ENCODE peak calls at places on chromosomes 16 and 17, in nine cellular contexts. One of them, this sample, is unnamed.

GRCh38 chr17:13751485-13751793 is 149.7 kb upstream of the HS3ST3A1 start:
- DNase-seq in HCT116: no peak
- DNase-seq in stomach: no peak
- DNase-seq in H9: no peak
- DNase-seq in transverse colon: no peak
- DNase-seq in IMR-90: no peak
- DNase-seq in GM23338: no peak
- DNase-seq in adrenal gland: no peak
- DNase-seq in right atrium auricular region: no peak
- DNase-seq in this sample: no peak

GRCh38 chr17:8152981-8153549 is 861 bp upstream of the PER1 start:
- DNase-seq in HCT116: no peak
- DNase-seq in stomach: no peak
- DNase-seq in H9: peak; percentile 43
- DNase-seq in transverse colon: no peak
- DNase-seq in IMR-90: no peak
- DNase-seq in GM23338: no peak
- DNase-seq in adrenal gland: peak; percentile 75
- DNase-seq in right atrium auricular region: no peak
- DNase-seq in this sample: no peak

GRCh38 chr17:28478940-28479615 is 5.6 kb downstream of the SLC13A2 start:
- DNase-seq in HCT116: no peak
- DNase-seq in stomach: no peak
- DNase-seq in H9: no peak
- DNase-seq in transverse colon: no peak
- DNase-seq in IMR-90: peak; percentile 5
- DNase-seq in GM23338: no peak
- DNase-seq in adrenal gland: no peak
- DNase-seq in right atrium auricular region: no peak
- DNase-seq in this sample: no peak

GRCh38 chr17:31582151-31582907 is 190.9 kb downstream of the RAB11FIP4 start:
- DNase-seq in HCT116: no peak
- DNase-seq in stomach: peak; percentile 66
- DNase-seq in H9: peak; percentile 28
- DNase-seq in transverse colon: peak; percentile 52
- DNase-seq in IMR-90: peak; percentile 36
- DNase-seq in GM23338: no peak
- DNase-seq in adrenal gland: peak; percentile 86
- DNase-seq in right atrium auricular region: peak; percentile 79
- DNase-seq in this sample: peak; percentile 20

GRCh38 chr17:50346313-50347086 is 574 bp downstream of the XYLT2 start:
- DNase-seq in HCT116: no peak
- DNase-seq in stomach: peak; percentile 63
- DNase-seq in H9: peak; percentile 80
- DNase-seq in transverse colon: peak; percentile 59
- DNase-seq in IMR-90: no peak
- DNase-seq in GM23338: peak; percentile 75
- DNase-seq in adrenal gland: peak; percentile 65
- DNase-seq in right atrium auricular region: no peak
- DNase-seq in this sample: peak; percentile 64

GRCh38 chr17:50180066-50180465 is 14.3 kb downstream of the SGCA start:
- DNase-seq in HCT116: no peak
- DNase-seq in stomach: no peak
- DNase-seq in H9: no peak
- DNase-seq in transverse colon: no peak
- DNase-seq in IMR-90: no peak
- DNase-seq in GM23338: no peak
- DNase-seq in adrenal gland: no peak
- DNase-seq in right atrium auricular region: no peak
- DNase-seq in this sample: no peak

GRCh38 chr16:80437707-80438106 is 103.1 kb upstream of the DYNLRB2 start:
- DNase-seq in HCT116: no peak
- DNase-seq in stomach: no peak
- DNase-seq in H9: peak; percentile 54
- DNase-seq in transverse colon: no peak
- DNase-seq in IMR-90: no peak
- DNase-seq in GM23338: peak; percentile 51
- DNase-seq in adrenal gland: no peak
- DNase-seq in right atrium auricular region: no peak
- DNase-seq in this sample: no peak

GRCh38 chr17:7238418-7239090 is 703 bp downstream of the PHF23 start:
- DNase-seq in HCT116: no peak
- DNase-seq in stomach: no peak
- DNase-seq in H9: peak; percentile 58
- DNase-seq in transverse colon: no peak
- DNase-seq in IMR-90: no peak
- DNase-seq in GM23338: no peak
- DNase-seq in adrenal gland: peak; percentile 72
- DNase-seq in right atrium auricular region: no peak
- DNase-seq in this sample: no peak

GRCh38 chr16:66131156-66131807 is 235.2 kb upstream of the CDH5 start:
- DNase-seq in HCT116: no peak
- DNase-seq in stomach: no peak
- DNase-seq in H9: no peak
- DNase-seq in transverse colon: no peak
- DNase-seq in IMR-90: peak; percentile 70
- DNase-seq in GM23338: no peak
- DNase-seq in adrenal gland: no peak
- DNase-seq in right atrium auricular region: no peak
- DNase-seq in this sample: no peak

GRCh38 chr17:43449470-43450202 is 34.1 kb upstream of the DHX8 start:
- DNase-seq in HCT116: no peak
- DNase-seq in stomach: peak; percentile 34
- DNase-seq in H9: no peak
- DNase-seq in transverse colon: no peak
- DNase-seq in IMR-90: no peak
- DNase-seq in GM23338: no peak
- DNase-seq in adrenal gland: no peak
- DNase-seq in right atrium auricular region: no peak
- DNase-seq in this sample: no peak

GRCh38 chr17:5695480-5695879 is 111.2 kb upstream of the NLRP1 start:
- DNase-seq in HCT116: no peak
- DNase-seq in stomach: no peak
- DNase-seq in H9: peak; percentile 70
- DNase-seq in transverse colon: no peak
- DNase-seq in IMR-90: no peak
- DNase-seq in GM23338: peak; percentile 71
- DNase-seq in adrenal gland: no peak
- DNase-seq in right atrium auricular region: no peak
- DNase-seq in this sample: no peak

GRCh38 chr17:68314916-68315535 is 23.7 kb downstream of the ARSG start:
- DNase-seq in HCT116: no peak
- DNase-seq in stomach: peak; percentile 55
- DNase-seq in H9: no peak
- DNase-seq in transverse colon: peak; percentile 18
- DNase-seq in IMR-90: no peak
- DNase-seq in GM23338: no peak
- DNase-seq in adrenal gland: peak; percentile 74
- DNase-seq in right atrium auricular region: no peak
- DNase-seq in this sample: peak; percentile 21

GRCh38 chr17:18040287-18040858 is 1.2 kb downstream of the GID4 start:
- DNase-seq in HCT116: no peak
- DNase-seq in stomach: no peak
- DNase-seq in H9: no peak
- DNase-seq in transverse colon: no peak
- DNase-seq in IMR-90: no peak
- DNase-seq in GM23338: no peak
- DNase-seq in adrenal gland: no peak
- DNase-seq in right atrium auricular region: no peak
- DNase-seq in this sample: no peak

GRCh38 chr17:20189322-20189721 is 180.2 kb downstream of the SPECC1 start:
- DNase-seq in HCT116: no peak
- DNase-seq in stomach: no peak
- DNase-seq in H9: peak; percentile 73
- DNase-seq in transverse colon: no peak
- DNase-seq in IMR-90: peak; percentile 68
- DNase-seq in GM23338: no peak
- DNase-seq in adrenal gland: peak; percentile 68
- DNase-seq in right atrium auricular region: no peak
- DNase-seq in this sample: no peak

GRCh38 chr17:16933317-16934132 is 38.4 kb downstream of the TNFRSF13B start:
- DNase-seq in HCT116: no peak
- DNase-seq in stomach: no peak
- DNase-seq in H9: peak; percentile 34
- DNase-seq in transverse colon: no peak
- DNase-seq in IMR-90: no peak
- DNase-seq in GM23338: no peak
- DNase-seq in adrenal gland: no peak
- DNase-seq in right atrium auricular region: no peak
- DNase-seq in this sample: no peak

GRCh38 chr17:79511471-79511870 is 99.4 kb downstream of the RBFOX3 start:
- DNase-seq in HCT116: no peak
- DNase-seq in stomach: no peak
- DNase-seq in H9: no peak
- DNase-seq in transverse colon: no peak
- DNase-seq in IMR-90: no peak
- DNase-seq in GM23338: no peak
- DNase-seq in adrenal gland: no peak
- DNase-seq in right atrium auricular region: no peak
- DNase-seq in this sample: no peak

GRCh38 chr17:79515646-79516604 is 94.9 kb downstream of the RBFOX3 start:
- DNase-seq in HCT116: no peak
- DNase-seq in stomach: no peak
- DNase-seq in H9: no peak
- DNase-seq in transverse colon: no peak
- DNase-seq in IMR-90: peak; percentile 10
- DNase-seq in GM23338: no peak
- DNase-seq in adrenal gland: no peak
- DNase-seq in right atrium auricular region: no peak
- DNase-seq in this sample: no peak

GRCh38 chr17:79513206-79513605 is 97.6 kb downstream of the RBFOX3 start:
- DNase-seq in HCT116: no peak
- DNase-seq in stomach: no peak
- DNase-seq in H9: no peak
- DNase-seq in transverse colon: no peak
- DNase-seq in IMR-90: no peak
- DNase-seq in GM23338: no peak
- DNase-seq in adrenal gland: no peak
- DNase-seq in right atrium auricular region: no peak
- DNase-seq in this sample: no peak

GRCh38 chr17:79515110-79515509 is 95.7 kb downstream of the RBFOX3 start:
- DNase-seq in HCT116: no peak
- DNase-seq in stomach: no peak
- DNase-seq in H9: no peak
- DNase-seq in transverse colon: no peak
- DNase-seq in IMR-90: no peak
- DNase-seq in GM23338: no peak
- DNase-seq in adrenal gland: no peak
- DNase-seq in right atrium auricular region: no peak
- DNase-seq in this sample: no peak

DNA sequence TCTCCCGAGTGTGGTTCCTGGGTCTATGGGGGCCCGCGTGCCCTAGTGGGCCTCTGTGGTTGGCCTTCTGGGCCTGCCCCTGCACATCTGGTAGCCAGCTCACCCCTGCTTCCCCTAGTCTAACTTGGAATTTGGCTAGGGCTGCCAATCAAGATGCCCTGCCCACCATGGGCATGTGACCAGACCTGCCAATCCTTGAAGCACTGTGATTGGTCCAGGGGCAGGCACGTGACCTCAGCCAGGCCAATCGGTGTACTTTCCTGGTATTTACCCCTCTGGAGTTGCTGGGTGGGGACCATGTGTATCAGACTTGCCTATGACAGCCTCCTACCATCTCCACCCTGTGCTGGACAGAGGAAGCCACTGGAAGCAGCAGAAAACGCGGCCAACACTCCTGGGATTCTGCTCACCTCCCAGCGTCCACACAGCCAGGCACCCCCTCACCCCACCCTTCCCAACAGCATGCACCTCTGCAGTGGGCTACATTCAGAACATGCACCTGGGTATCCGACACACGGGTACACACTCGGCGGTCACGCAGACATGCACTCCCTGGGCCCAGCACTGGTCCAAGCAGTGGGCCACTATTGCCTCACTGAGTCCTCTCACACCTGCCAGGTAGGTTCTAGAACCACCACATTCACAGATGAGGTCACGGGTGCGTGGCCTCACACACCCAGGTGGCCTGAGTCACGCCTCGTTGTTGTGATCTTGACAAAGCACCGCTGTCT is 96.9 kb downstream of the RBFOX3 start:
- DNase-seq in HCT116: no peak
- DNase-seq in stomach: no peak
- DNase-seq in H9: no peak
- DNase-seq in transverse colon: no peak
- DNase-seq in IMR-90: no peak
- DNase-seq in GM23338: no peak
- DNase-seq in adrenal gland: no peak
- DNase-seq in right atrium auricular region: no peak
- DNase-seq in this sample: no peak
- H3K27me3 ChIP-seq in HCT116: no peaks in the 10 kb centered on the region
- H3K27me3 ChIP-seq in stomach: no peaks in the 10 kb centered on the region
- H3K27me3 ChIP-seq in H9: no peaks in the 10 kb centered on the region
- H3K27me3 ChIP-seq in transverse colon: peaks cover 7% of the 10 kb centered on the region
- H3K27me3 ChIP-seq in IMR-90: peaks cover 4% of the 10 kb centered on the region
- H3K27me3 ChIP-seq in GM23338: no peaks in the 10 kb centered on the region
- H3K27me3 ChIP-seq in adrenal gland: peaks cover under 1% of the 10 kb centered on the region
- H3K27me3 ChIP-seq in right atrium auricular region: no peaks in the 10 kb centered on the region
- H3K27me3 ChIP-seq in this sample: no peaks in the 10 kb centered on the region

DNA sequence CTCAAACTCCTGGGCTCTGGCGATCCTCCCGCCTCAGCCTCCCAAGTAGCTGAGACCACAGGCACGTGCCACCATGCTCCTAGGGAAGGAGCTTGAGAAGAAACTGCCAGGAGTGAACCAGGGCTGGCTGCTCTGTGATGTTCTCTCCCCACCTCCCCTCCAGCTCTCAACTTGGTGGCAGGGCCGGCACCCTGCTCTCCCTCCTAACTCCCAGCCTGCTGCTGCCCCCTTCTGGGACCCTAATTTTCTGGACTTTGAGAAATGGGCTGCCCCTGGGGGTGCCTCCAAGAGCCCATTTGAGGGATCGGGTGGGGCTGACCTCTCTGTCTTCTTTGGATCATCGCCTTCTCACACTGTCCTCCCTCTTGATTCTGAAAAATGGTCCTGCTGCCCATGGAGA is 14.9 kb upstream of the STAT3 start:
- DNase-seq in HCT116: no peak
- DNase-seq in stomach: peak; percentile 28
- DNase-seq in H9: peak; percentile 78
- DNase-seq in transverse colon: peak; percentile 38
- DNase-seq in IMR-90: no peak
- DNase-seq in GM23338: peak; percentile 74
- DNase-seq in adrenal gland: no peak
- DNase-seq in right atrium auricular region: no peak
- DNase-seq in this sample: peak; percentile 47
- TF ChIP-seq CTCF in HCT116: peak; percentile 12
- TF ChIP-seq CTCF in stomach: no peak
- TF ChIP-seq CTCF in H9: peak; percentile 65
- TF ChIP-seq CTCF in transverse colon: no peak
- TF ChIP-seq CTCF in IMR-90: peak; percentile 26
- TF ChIP-seq CTCF in GM23338: peak; percentile 84
- TF ChIP-seq CTCF in adrenal gland: no peak
- TF ChIP-seq CTCF in right atrium auricular region: no peak
- TF ChIP-seq CTCF in this sample: no peak

GRCh38 chr16:55274391-55274790 is 49.6 kb upstream of the IRX6 start:
- DNase-seq in HCT116: no peak
- DNase-seq in stomach: no peak
- DNase-seq in H9: no peak
- DNase-seq in transverse colon: no peak
- DNase-seq in IMR-90: no peak
- DNase-seq in GM23338: no peak
- DNase-seq in adrenal gland: no peak
- DNase-seq in right atrium auricular region: no peak
- DNase-seq in this sample: no peak
- H3K27ac ChIP-seq in HCT116: no peak overlapping the region
- H3K27ac ChIP-seq in stomach: no peak overlapping the region
- H3K27ac ChIP-seq in H9: no peak overlapping the region
- H3K27ac ChIP-seq in transverse colon: no peak overlapping the region
- H3K27ac ChIP-seq in IMR-90: no peak overlapping the region
- H3K27ac ChIP-seq in GM23338: no peak overlapping the region
- H3K27ac ChIP-seq in adrenal gland: no peak overlapping the region
- H3K27ac ChIP-seq in right atrium auricular region: no peak overlapping the region
- H3K27ac ChIP-seq in this sample: no peak overlapping the region

GRCh38 chr17:36468903-36469635 is 17.4 kb upstream of the ZNHIT3 start:
- DNase-seq in HCT116: no peak
- DNase-seq in stomach: no peak
- DNase-seq in H9: no peak
- DNase-seq in transverse colon: no peak
- DNase-seq in IMR-90: no peak
- DNase-seq in GM23338: no peak
- DNase-seq in adrenal gland: no peak
- DNase-seq in right atrium auricular region: no peak
- DNase-seq in this sample: no peak
- H3K27me3 ChIP-seq in HCT116: peaks cover 63% of the 10 kb centered on the region
- H3K27me3 ChIP-seq in stomach: peaks cover 9% of the 10 kb centered on the region
- H3K27me3 ChIP-seq in H9: no peaks in the 10 kb centered on the region
- H3K27me3 ChIP-seq in transverse colon: peaks cover 49% of the 10 kb centered on the region
- H3K27me3 ChIP-seq in IMR-90: peaks cover 8% of the 10 kb centered on the region
- H3K27me3 ChIP-seq in GM23338: peaks cover 34% of the 10 kb centered on the region
- H3K27me3 ChIP-seq in adrenal gland: peaks cover 17% of the 10 kb centered on the region
- H3K27me3 ChIP-seq in right atrium auricular region: no peaks in the 10 kb centered on the region
- H3K27me3 ChIP-seq in this sample: peaks cover 4% of the 10 kb centered on the region

This sample was measured in colonic mucosa.